ENCODE peak calls at places on chromosome 11, in five cellular contexts. N, V, F, O and A are unnamed samples.

GRCh38 chr11:57598831-57599155 is 1.3 kb downstream of the SERPING1 start:
- DNase-seq in F (peak; percentile 16), O (no peak), V (peak; percentile 45), N (peak; percentile 58), A (no peak)

GRCh38 chr11:35364101-35364780 is 55.1 kb downstream of the SLC1A2 start:
- DNase-seq in N (peak; percentile 92), F (peak; percentile 76), O (no peak), V (peak; percentile 91), A (no peak)

GRCh38 chr11:77075425-77075905 is 8.7 kb downstream of the CAPN5 start:
- DNase-seq in V (no peak), F (no peak), N (no peak), O (no peak), A (no peak)

GRCh38 chr11:12914401-12914912 is 94.7 kb upstream of the RASSF10 start:
- DNase-seq in O (peak; percentile 83), N (peak; percentile 55), V (peak; percentile 90), F (peak; percentile 40), A (peak; percentile 73)

GRCh38 chr11:8593455-8593854 is 573 bp downstream of the STK33 start:
- DNase-seq in O (no peak), V (no peak), N (no peak), F (no peak), A (no peak)

GRCh38 chr11:77789061-77789730 is 31.3 kb downstream of the RSF1 start:
- DNase-seq in O (no peak), V (no peak), N (no peak), F (no peak), A (no peak)

GRCh38 chr11:76680517-76681425 is 10.2 kb upstream of the LRRC32 start:
- DNase-seq in N (peak; percentile 68), O (peak; percentile 11), V (peak; percentile 83), F (peak; percentile 75), A (peak; percentile 58)

GRCh38 chr11:61472868-61473267 is 35.7 kb upstream of the LRRC10B start:
- DNase-seq in V (no peak), O (no peak), N (peak; percentile 95), F (no peak), A (no peak)

GRCh38 chr11:70482529-70482917 is 84.2 kb downstream of the CTTN start:
- DNase-seq in N (no peak), V (no peak), F (no peak), O (peak; percentile 46), A (peak; percentile 54)

GRCh38 chr11:1899100-1899499 is 7.4 kb upstream of the PRR33 start:
- DNase-seq in V (no peak), F (no peak), O (no peak), N (no peak), A (no peak)

GRCh38 chr11:125593113-125593761 is 585 bp downstream of the STT3A start:
- DNase-seq in V (peak; percentile 24), F (peak; percentile 74), N (peak; percentile 36), O (no peak), A (no peak)

GRCh38 chr11:75344761-75345454 is 6.6 kb downstream of the ARRB1 start:
- DNase-seq in N (peak; percentile 66), O (no peak), V (no peak), F (peak; percentile 65), A (no peak)

GRCh38 chr11:10650630-10651029 is 42.9 kb downstream of the IRAG1 start:
- DNase-seq in F (no peak), O (no peak), N (no peak), V (no peak), A (no peak)

GRCh38 chr11:35418282-35418846 is 994 bp downstream of the SLC1A2 start:
- DNase-seq in V (no peak), N (no peak), F (peak; percentile 7), O (no peak), A (no peak)

GRCh38 chr11:94775576-94776327 is 7.6 kb downstream of the AMOTL1 start:
- DNase-seq in V (no peak), O (no peak), N (no peak), F (no peak), A (no peak)

GRCh38 chr11:128574576-128575011 is 12.8 kb downstream of the ETS1 start:
- DNase-seq in N (peak; percentile 57), V (no peak), F (peak; percentile 85), O (no peak), A (no peak)

GRCh38 chr11:114166897-114167323 is 107.4 kb downstream of the ZBTB16 start:
- DNase-seq in V (peak; percentile 82), F (peak; percentile 62), N (peak; percentile 95), O (no peak), A (peak; percentile 62)